ENCODE peak calls at places on chromosomes 11 and 22, in ten cellular contexts. T is lower leg skin; C is activated T-cell treated with anti-CD3 and anti-CD28 coated beads, Interleukin-2, amount 50 U/mL, for 4 hours; Z is nephron progenitor cell; D is Calu3; U is T-helper 9 cell; X is non-pigmented ciliary epithelial cell; W is NK-92 treated with Interleukin-12 subunit alpha and Interleukin-12 subunit beta, amount 100 ng/mL, for 24 hours; M is activated CD8-positive, alpha-beta memory T cell treated with anti-CD3 and anti-CD28 coated beads, Interleukin-2, amount 50 U/mL, for 4 hours; P is NCI-H1092. J is an unnamed sample.

GRCh38 chr11:123509737-123510578 is 79.9 kb downstream of the GRAMD1B start:
- DNase-seq in M (no peak), Z (peak), P (peak), T (peak), W (no peak), D (no peak), C (no peak), X (peak), U (no peak), J (no peak)

GRCh38 chr22:46256358-46256958 is 6.4 kb upstream of the CDPF1 start:
- DNase-seq in U (no peak), X (no peak), C (no peak), T (no peak), D (no peak), M (no peak), Z (no peak), P (no peak), W (no peak), J (no peak)

GRCh38 chr22:25475554-25476022 is 88.9 kb upstream of the GRK3 start:
- DNase-seq in D (no peak), M (no peak), W (no peak), Z (peak), U (no peak), P (peak), T (no peak), C (no peak), X (no peak), J (no peak)

GRCh38 chr11:95832763-95833162 is 42.5 kb downstream of the CEP57 start:
- DNase-seq in M (no peak), P (no peak), Z (no peak), W (no peak), X (no peak), D (no peak), T (no peak), U (no peak), C (no peak), J (no peak)

GRCh38 chr22:44473166-44473565 is 24.9 kb downstream of the RTL6 start:
- DNase-seq in D (no peak), M (no peak), Z (no peak), X (no peak), P (no peak), W (no peak), C (no peak), T (peak), U (no peak), J (no peak)

GRCh38 chr11:69486056-69486772 is 4.8 kb downstream of the LINC01488 start:
- DNase-seq in M (no peak), C (no peak), D (no peak), P (no peak), W (no peak), T (no peak), U (no peak), X (no peak), Z (no peak), J (no peak)

GRCh38 chr11:10511046-10511711 is 29.8 kb downstream of the RNF141 start:
- DNase-seq in P (no peak), C (no peak), T (peak), Z (peak), U (no peak), X (no peak), W (no peak), D (no peak), M (no peak), J (no peak)

GRCh38 chr11:3368199-3368598 is 10.7 kb downstream of the ZNF195 start:
- DNase-seq in Z (no peak), M (no peak), X (no peak), U (no peak), T (no peak), W (no peak), P (no peak), C (no peak), D (no peak), J (no peak)

GRCh38 chr11:35632301-35632700 is 14.0 kb downstream of the FJX1 start:
- DNase-seq in Z (peak), W (no peak), P (no peak), X (no peak), U (no peak), T (no peak), C (no peak), D (no peak), M (no peak), J (no peak)

GRCh38 chr11:75762885-75763284 is 5.7 kb upstream of the DGAT2 start:
- DNase-seq in T (no peak), X (no peak), D (no peak), M (no peak), U (no peak), P (no peak), C (no peak), W (no peak), Z (no peak), J (no peak)

GRCh38 chr11:17479284-17480214 is 2.9 kb upstream of the ABCC8 start:
- DNase-seq in C (no peak), U (no peak), D (peak), M (no peak), P (peak), X (no peak), T (no peak), W (no peak), Z (peak), J (no peak)

GRCh38 chr22:41845380-41846267 is 12.7 kb downstream of the SREBF2 start:
- DNase-seq in P (no peak), X (no peak), W (no peak), Z (no peak), T (no peak), D (no peak), C (no peak), M (no peak), U (no peak), J (no peak)